ENCODE peak calls at places on chromosomes 12 and 14, in six cellular contexts. One of them, this sample, is unnamed.

GRCh38 chr12:98418357-98419075 is 96.9 kb upstream of the TMPO start:
- DNase-seq in iris pigment epithelial cell: peak
- DNase-seq in nucleus accumbens: no peak
- DNase-seq in Peyer's patch: peak
- DNase-seq in astrocyte: peak
- DNase-seq in activated CD4-positive, alpha-beta T cell treated with anti-CD3 and anti-CD28 coated beads for 48 hours: no peak
- DNase-seq in this sample: no peak

GRCh38 chr14:92336363-92336762 is 13.4 kb downstream of the SLC24A4 start:
- DNase-seq in iris pigment epithelial cell: no peak
- DNase-seq in nucleus accumbens: no peak
- DNase-seq in Peyer's patch: no peak
- DNase-seq in astrocyte: no peak
- DNase-seq in activated CD4-positive, alpha-beta T cell treated with anti-CD3 and anti-CD28 coated beads for 48 hours: no peak
- DNase-seq in this sample: no peak

GRCh38 chr12:98592825-98593322 is 612 bp upstream of the SLC25A3 start:
- DNase-seq in iris pigment epithelial cell: no peak
- DNase-seq in nucleus accumbens: no peak
- DNase-seq in Peyer's patch: no peak
- DNase-seq in astrocyte: no peak
- DNase-seq in activated CD4-positive, alpha-beta T cell treated with anti-CD3 and anti-CD28 coated beads for 48 hours: no peak
- DNase-seq in this sample: peak

GRCh38 chr14:69711471-69712216 is 55.3 kb upstream of the SRSF5 start:
- DNase-seq in iris pigment epithelial cell: no peak
- DNase-seq in nucleus accumbens: no peak
- DNase-seq in Peyer's patch: no peak
- DNase-seq in astrocyte: no peak
- DNase-seq in activated CD4-positive, alpha-beta T cell treated with anti-CD3 and anti-CD28 coated beads for 48 hours: no peak
- DNase-seq in this sample: no peak

GRCh38 chr14:104223101-104223809 is 84.9 kb downstream of the KIF26A start:
- DNase-seq in iris pigment epithelial cell: peak
- DNase-seq in nucleus accumbens: no peak
- DNase-seq in Peyer's patch: peak
- DNase-seq in astrocyte: no peak
- DNase-seq in activated CD4-positive, alpha-beta T cell treated with anti-CD3 and anti-CD28 coated beads for 48 hours: no peak
- DNase-seq in this sample: peak

GRCh38 chr12:104504151-104504550 is 47.4 kb downstream of the CHST11 start:
- DNase-seq in iris pigment epithelial cell: no peak
- DNase-seq in nucleus accumbens: no peak
- DNase-seq in Peyer's patch: no peak
- DNase-seq in astrocyte: no peak
- DNase-seq in activated CD4-positive, alpha-beta T cell treated with anti-CD3 and anti-CD28 coated beads for 48 hours: no peak
- DNase-seq in this sample: no peak

GRCh38 chr12:90037740-90038139 is 329.1 kb upstream of the ATP2B1 start:
- DNase-seq in iris pigment epithelial cell: peak
- DNase-seq in nucleus accumbens: no peak
- DNase-seq in Peyer's patch: no peak
- DNase-seq in astrocyte: no peak
- DNase-seq in activated CD4-positive, alpha-beta T cell treated with anti-CD3 and anti-CD28 coated beads for 48 hours: no peak
- DNase-seq in this sample: no peak

GRCh38 chr12:69243099-69244084 is 4.0 kb downstream of the CPSF6 start:
- DNase-seq in iris pigment epithelial cell: no peak
- DNase-seq in nucleus accumbens: no peak
- DNase-seq in Peyer's patch: no peak
- DNase-seq in astrocyte: no peak
- DNase-seq in activated CD4-positive, alpha-beta T cell treated with anti-CD3 and anti-CD28 coated beads for 48 hours: no peak
- DNase-seq in this sample: no peak

GRCh38 chr14:104686624-104687517 is 2.5 kb upstream of the INF2 start:
- DNase-seq in iris pigment epithelial cell: no peak
- DNase-seq in nucleus accumbens: no peak
- DNase-seq in Peyer's patch: peak
- DNase-seq in astrocyte: no peak
- DNase-seq in activated CD4-positive, alpha-beta T cell treated with anti-CD3 and anti-CD28 coated beads for 48 hours: no peak
- DNase-seq in this sample: no peak

GRCh38 chr12:132559652-132560420 is 50.5 kb downstream of the LRCOL1 start:
- DNase-seq in iris pigment epithelial cell: peak
- DNase-seq in nucleus accumbens: peak
- DNase-seq in Peyer's patch: peak
- DNase-seq in astrocyte: peak
- DNase-seq in activated CD4-positive, alpha-beta T cell treated with anti-CD3 and anti-CD28 coated beads for 48 hours: peak
- DNase-seq in this sample: peak

GRCh38 chr12:131153016-131153415 is 199.3 kb downstream of the ADGRD1 start:
- DNase-seq in iris pigment epithelial cell: no peak
- DNase-seq in nucleus accumbens: no peak
- DNase-seq in Peyer's patch: no peak
- DNase-seq in astrocyte: no peak
- DNase-seq in activated CD4-positive, alpha-beta T cell treated with anti-CD3 and anti-CD28 coated beads for 48 hours: no peak
- DNase-seq in this sample: no peak

GRCh38 chr14:29370024-29370423 is 557.6 kb downstream of the PRKD1 start:
- DNase-seq in iris pigment epithelial cell: no peak
- DNase-seq in nucleus accumbens: no peak
- DNase-seq in Peyer's patch: no peak
- DNase-seq in astrocyte: no peak
- DNase-seq in activated CD4-positive, alpha-beta T cell treated with anti-CD3 and anti-CD28 coated beads for 48 hours: no peak
- DNase-seq in this sample: no peak

GRCh38 chr14:36519431-36520321 is at the start of gene NKX2-1:
- DNase-seq in iris pigment epithelial cell: no peak
- DNase-seq in nucleus accumbens: no peak
- DNase-seq in Peyer's patch: no peak
- DNase-seq in astrocyte: no peak
- DNase-seq in activated CD4-positive, alpha-beta T cell treated with anti-CD3 and anti-CD28 coated beads for 48 hours: peak
- DNase-seq in this sample: peak

GRCh38 chr14:28879571-28879970 is 113.0 kb downstream of the FOXG1 start:
- DNase-seq in iris pigment epithelial cell: no peak
- DNase-seq in nucleus accumbens: no peak
- DNase-seq in Peyer's patch: no peak
- DNase-seq in astrocyte: no peak
- DNase-seq in activated CD4-positive, alpha-beta T cell treated with anti-CD3 and anti-CD28 coated beads for 48 hours: no peak
- DNase-seq in this sample: no peak

GRCh38 chr14:22646570-22647254 is 2.6 kb upstream of the OR6J1 start:
- DNase-seq in iris pigment epithelial cell: peak
- DNase-seq in nucleus accumbens: no peak
- DNase-seq in Peyer's patch: no peak
- DNase-seq in astrocyte: peak
- DNase-seq in activated CD4-positive, alpha-beta T cell treated with anti-CD3 and anti-CD28 coated beads for 48 hours: no peak
- DNase-seq in this sample: no peak

GRCh38 chr12:67455236-67455635 is 186.1 kb downstream of the CAND1 start:
- DNase-seq in iris pigment epithelial cell: no peak
- DNase-seq in nucleus accumbens: no peak
- DNase-seq in Peyer's patch: no peak
- DNase-seq in astrocyte: no peak
- DNase-seq in activated CD4-positive, alpha-beta T cell treated with anti-CD3 and anti-CD28 coated beads for 48 hours: no peak
- DNase-seq in this sample: no peak

GRCh38 chr14:76908834-76909233 is 82.6 kb downstream of the LRRC74A start:
- DNase-seq in iris pigment epithelial cell: no peak
- DNase-seq in nucleus accumbens: no peak
- DNase-seq in Peyer's patch: no peak
- DNase-seq in astrocyte: no peak
- DNase-seq in activated CD4-positive, alpha-beta T cell treated with anti-CD3 and anti-CD28 coated beads for 48 hours: peak
- DNase-seq in this sample: no peak

GRCh38 chr12:58774731-58775130 is 145.6 kb downstream of the LRIG3 start:
- DNase-seq in iris pigment epithelial cell: no peak
- DNase-seq in nucleus accumbens: no peak
- DNase-seq in Peyer's patch: no peak
- DNase-seq in astrocyte: no peak
- DNase-seq in activated CD4-positive, alpha-beta T cell treated with anti-CD3 and anti-CD28 coated beads for 48 hours: no peak
- DNase-seq in this sample: no peak

GRCh38 chr12:29073631-29074239 is 75.3 kb upstream of the FAR2 start:
- DNase-seq in iris pigment epithelial cell: peak
- DNase-seq in nucleus accumbens: no peak
- DNase-seq in Peyer's patch: no peak
- DNase-seq in astrocyte: peak
- DNase-seq in activated CD4-positive, alpha-beta T cell treated with anti-CD3 and anti-CD28 coated beads for 48 hours: no peak
- DNase-seq in this sample: peak

GRCh38 chr12:66453111-66453510 is 150.8 kb downstream of the HELB start:
- DNase-seq in iris pigment epithelial cell: no peak
- DNase-seq in nucleus accumbens: no peak
- DNase-seq in Peyer's patch: no peak
- DNase-seq in astrocyte: no peak
- DNase-seq in activated CD4-positive, alpha-beta T cell treated with anti-CD3 and anti-CD28 coated beads for 48 hours: no peak
- DNase-seq in this sample: no peak

GRCh38 chr14:103552011-103552797 is 10.3 kb downstream of the BAG5 start:
- DNase-seq in iris pigment epithelial cell: peak
- DNase-seq in nucleus accumbens: no peak
- DNase-seq in Peyer's patch: no peak
- DNase-seq in astrocyte: peak
- DNase-seq in activated CD4-positive, alpha-beta T cell treated with anti-CD3 and anti-CD28 coated beads for 48 hours: no peak
- DNase-seq in this sample: no peak

GRCh38 chr14:102225386-102225785 is 79.6 kb downstream of the MOK start:
- DNase-seq in iris pigment epithelial cell: no peak
- DNase-seq in nucleus accumbens: no peak
- DNase-seq in Peyer's patch: no peak
- DNase-seq in astrocyte: no peak
- DNase-seq in activated CD4-positive, alpha-beta T cell treated with anti-CD3 and anti-CD28 coated beads for 48 hours: no peak
- DNase-seq in this sample: no peak

GRCh38 chr12:8941691-8942478 is 7.6 kb downstream of the M6PR start:
- DNase-seq in iris pigment epithelial cell: no peak
- DNase-seq in nucleus accumbens: no peak
- DNase-seq in Peyer's patch: no peak
- DNase-seq in astrocyte: no peak
- DNase-seq in activated CD4-positive, alpha-beta T cell treated with anti-CD3 and anti-CD28 coated beads for 48 hours: no peak
- DNase-seq in this sample: no peak

GRCh38 chr12:5573390-5573789 is 141.5 kb downstream of the NTF3 start:
- DNase-seq in iris pigment epithelial cell: no peak
- DNase-seq in nucleus accumbens: no peak
- DNase-seq in Peyer's patch: no peak
- DNase-seq in astrocyte: no peak
- DNase-seq in activated CD4-positive, alpha-beta T cell treated with anti-CD3 and anti-CD28 coated beads for 48 hours: no peak
- DNase-seq in this sample: no peak

GRCh38 chr12:31362115-31362758 is 36.3 kb upstream of the SINHCAF start:
- DNase-seq in iris pigment epithelial cell: peak
- DNase-seq in nucleus accumbens: no peak
- DNase-seq in Peyer's patch: peak
- DNase-seq in astrocyte: no peak
- DNase-seq in activated CD4-positive, alpha-beta T cell treated with anti-CD3 and anti-CD28 coated beads for 48 hours: peak
- DNase-seq in this sample: peak

GRCh38 chr12:126248871-126249403 is 1183.7 kb downstream of the AACS start:
- DNase-seq in iris pigment epithelial cell: peak
- DNase-seq in nucleus accumbens: no peak
- DNase-seq in Peyer's patch: no peak
- DNase-seq in astrocyte: peak
- DNase-seq in activated CD4-positive, alpha-beta T cell treated with anti-CD3 and anti-CD28 coated beads for 48 hours: no peak
- DNase-seq in this sample: no peak

GRCh38 chr12:56040963-56041578 is 647 bp upstream of the RPS26 start:
- DNase-seq in iris pigment epithelial cell: no peak
- DNase-seq in nucleus accumbens: no peak
- DNase-seq in Peyer's patch: no peak
- DNase-seq in astrocyte: no peak
- DNase-seq in activated CD4-positive, alpha-beta T cell treated with anti-CD3 and anti-CD28 coated beads for 48 hours: no peak
- DNase-seq in this sample: peak

This sample was measured in NCI-H510A treated with DMSO at 0.1 percent for 48 hours.